ENCODE peak calls at places on chromosome 19, in eight cellular contexts. M, Z, J, T, D, F, Q and P are unnamed samples.

GRCh38 chr19:31444931-31445330 is 95.7 kb upstream of the TSHZ3 start:
- DNase-seq in M (no peak), Z (peak), J (peak), T (no peak), D (no peak), F (no peak), Q (no peak), P (peak)

GRCh38 chr19:50204811-50205675 is 1.6 kb downstream of the MYH14 start:
- DNase-seq in M (peak), Z (no peak), J (no peak), T (no peak), D (no peak), F (no peak), Q (no peak), P (no peak)

GRCh38 chr19:42254850-42255765 is at the start of gene ERF:
- DNase-seq in M (peak), Z (peak), J (peak), T (peak), D (peak), F (peak), Q (peak), P (peak)

GRCh38 chr19:3699071-3699740 is 1.1 kb downstream of the PIP5K1C start:
- DNase-seq in M (peak), Z (peak), J (peak), T (peak), D (peak), F (peak), Q (peak), P (peak)

GRCh38 chr19:13864223-13864512 is 12.8 kb upstream of the NANOS3 start:
- DNase-seq in M (no peak), Z (no peak), J (no peak), T (no peak), D (no peak), F (no peak), Q (no peak), P (no peak)

GRCh38 chr19:37309834-37310575 is 60.9 kb upstream of the ZNF527 start:
- DNase-seq in M (no peak), Z (no peak), J (no peak), T (no peak), D (no peak), F (peak), Q (peak), P (no peak)

GRCh38 chr19:5037936-5038335 is 69.0 kb downstream of the KDM4B start:
- DNase-seq in M (no peak), Z (no peak), J (no peak), T (no peak), D (no peak), F (no peak), Q (no peak), P (no peak)

GRCh38 chr19:31255174-31255862 is 93.9 kb downstream of the TSHZ3 start:
- DNase-seq in M (no peak), Z (no peak), J (no peak), T (no peak), D (no peak), F (no peak), Q (no peak), P (no peak)

GRCh38 chr19:5006201-5006600 is 37.3 kb downstream of the KDM4B start:
- DNase-seq in M (no peak), Z (peak), J (peak), T (peak), D (no peak), F (no peak), Q (no peak), P (peak)

GRCh38 chr19:39935262-39935661 is 828 bp upstream of the FCGBP start:
- DNase-seq in M (no peak), Z (no peak), J (no peak), T (no peak), D (no peak), F (no peak), Q (no peak), P (no peak)

GRCh38 chr19:50432221-50432626 is 468 bp upstream of the MYBPC2 start:
- DNase-seq in M (no peak), Z (peak), J (peak), T (no peak), D (no peak), F (peak), Q (no peak), P (peak)

GRCh38 chr19:40512473-40513344 is 45.9 kb downstream of the SPTBN4 start:
- DNase-seq in M (no peak), Z (peak), J (peak), T (peak), D (no peak), F (no peak), Q (no peak), P (no peak)

GRCh38 chr19:6476155-6476895 is 5.3 kb downstream of the DENND1C start:
- DNase-seq in M (peak), Z (peak), J (peak), T (peak), D (no peak), F (peak), Q (peak), P (peak)

GRCh38 chr19:29800086-29800825 is 11.5 kb upstream of the CCNE1 start:
- DNase-seq in M (no peak), Z (no peak), J (no peak), T (no peak), D (no peak), F (no peak), Q (no peak), P (no peak)

DNA sequence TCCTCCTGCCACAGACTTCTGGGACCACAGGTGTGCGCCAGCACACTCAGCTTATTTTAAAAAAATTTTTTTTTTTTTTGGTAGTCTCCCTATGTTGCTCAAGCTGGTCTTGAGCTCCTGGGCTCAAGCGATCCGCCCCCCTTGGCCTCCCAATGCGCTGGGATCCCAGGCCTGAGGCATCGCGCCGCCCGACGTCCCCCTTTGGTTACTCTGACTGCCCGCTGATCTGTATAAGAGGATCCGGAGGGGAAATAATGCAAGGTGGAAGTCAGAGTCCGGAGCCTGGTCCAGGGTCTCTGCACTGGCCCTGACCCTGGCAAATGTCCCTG is 486 bp upstream of the ZNF805 start:
- DNase-seq in M (no peak), Z (no peak), J (peak), T (no peak), D (no peak), F (no peak), Q (no peak), P (no peak)
- H3K4me3 ChIP-seq in M (peak), Z (peak), J (peak), T (peak), D (peak), F (peak), Q (peak), P (peak)

GRCh38 chr19:54041969-54042606 is 21.6 kb downstream of the VSTM1 start:
- DNase-seq in M (no peak), Z (no peak), J (no peak), T (no peak), D (no peak), F (no peak), Q (no peak), P (no peak)

GRCh38 chr19:54045771-54046170 is 17.9 kb downstream of the VSTM1 start:
- DNase-seq in M (no peak), Z (no peak), J (no peak), T (no peak), D (no peak), F (no peak), Q (no peak), P (no peak)

GRCh38 chr19:54047626-54048025 is 16.1 kb downstream of the VSTM1 start:
- DNase-seq in M (peak), Z (no peak), J (no peak), T (no peak), D (no peak), F (no peak), Q (no peak), P (peak)

GRCh38 chr19:54040003-54040402 is 23.7 kb downstream of the VSTM1 start:
- DNase-seq in M (no peak), Z (no peak), J (no peak), T (no peak), D (no peak), F (no peak), Q (no peak), P (no peak)

DNA sequence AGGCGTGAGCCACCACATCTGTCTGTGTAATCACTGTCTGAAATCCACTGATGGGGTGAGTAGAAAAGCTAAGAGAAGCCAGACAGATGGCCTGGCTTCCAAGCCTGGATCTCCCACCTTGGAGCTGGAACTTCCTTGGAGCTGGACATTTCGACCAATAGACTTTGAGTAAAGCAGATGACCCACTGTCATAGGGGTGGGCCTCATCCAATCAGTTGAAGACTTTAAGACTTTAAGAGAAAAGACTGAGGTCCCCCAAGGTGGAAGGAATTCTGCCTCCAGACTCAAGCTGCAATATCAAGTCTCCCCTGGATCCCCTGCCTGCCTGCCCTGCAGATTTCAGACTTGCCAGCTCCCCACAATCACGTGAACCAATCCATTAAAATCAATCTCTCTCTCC is 20.7 kb downstream of the VSTM1 start:
- DNase-seq in M (no peak), Z (no peak), J (no peak), T (no peak), D (no peak), F (no peak), Q (no peak), P (no peak)
- TF ChIP-seq CTCF in M (no peak), Z (no peak), J (no peak), T (no peak), D (no peak), F (no peak), Q (no peak), P (no peak)

GRCh38 chr19:48756686-48757085 is 1.4 kb downstream of the FGF21 start:
- DNase-seq in M (no peak), Z (no peak), J (no peak), T (no peak), D (no peak), F (no peak), Q (no peak), P (no peak)
- H3K4me3 ChIP-seq in M (no peak), Z (no peak), J (no peak), T (no peak), D (no peak), F (no peak), Q (no peak), P (no peak)

GRCh38 chr19:1135454-1135853 is 31.7 kb downstream of the GPX4 start:
- DNase-seq in M (no peak), Z (no peak), J (no peak), T (no peak), D (no peak), F (no peak), Q (no peak), P (no peak)

GRCh38 chr19:1132625-1133383 is 29.0 kb downstream of the GPX4 start:
- DNase-seq in M (no peak), Z (no peak), J (peak), T (no peak), D (no peak), F (peak), Q (no peak), P (peak)

GRCh38 chr19:1134431-1134830 is 30.6 kb downstream of the GPX4 start:
- DNase-seq in M (no peak), Z (peak), J (peak), T (no peak), D (no peak), F (no peak), Q (no peak), P (peak)

GRCh38 chr19:1131718-1132552 is 28.1 kb downstream of the GPX4 start:
- DNase-seq in M (peak), Z (peak), J (peak), T (peak), D (peak), F (peak), Q (peak), P (peak)

GRCh38 chr19:1133471-1133929 is 29.7 kb downstream of the GPX4 start:
- DNase-seq in M (peak), Z (no peak), J (no peak), T (no peak), D (no peak), F (peak), Q (peak), P (peak)
- TF ChIP-seq CTCF in M (no peak), Z (no peak), J (no peak), T (no peak), D (no peak), F (no peak), Q (no peak), P (no peak)

GRCh38 chr19:57633832-57634131 is 814 bp downstream of the ZNF211 start:
- DNase-seq in M (no peak), Z (no peak), J (no peak), T (no peak), D (no peak), F (no peak), Q (no peak), P (no peak)

GRCh38 chr19:57641715-57642234 is 8.8 kb downstream of the ZNF211 start:
- DNase-seq in M (no peak), Z (no peak), J (no peak), T (no peak), D (no peak), F (no peak), Q (no peak), P (no peak)

GRCh38 chr19:57632987-57633831 is at the start of gene ZNF211:
- DNase-seq in M (peak), Z (peak), J (peak), T (peak), D (peak), F (peak), Q (peak), P (peak)

GRCh38 chr19:57642396-57643046 is 9.6 kb downstream of the ZNF211 start:
- DNase-seq in M (no peak), Z (no peak), J (no peak), T (no peak), D (no peak), F (no peak), Q (no peak), P (no peak)

GRCh38 chr19:57637379-57637778 is 4.4 kb downstream of the ZNF211 start:
- DNase-seq in M (no peak), Z (no peak), J (no peak), T (no peak), D (no peak), F (no peak), Q (no peak), P (no peak)
- H3K4me3 ChIP-seq in M (no peak), Z (no peak), J (no peak), T (no peak), D (no peak), F (no peak), Q (no peak), P (no peak)

GRCh38 chr19:45035755-45036154 is 3.1 kb upstream of the CLASRP start:
- DNase-seq in M (no peak), Z (no peak), J (no peak), T (no peak), D (no peak), F (no peak), Q (no peak), P (no peak)

GRCh38 chr19:45041125-45041524 is 2.3 kb downstream of the CLASRP start:
- DNase-seq in M (no peak), Z (no peak), J (no peak), T (no peak), D (no peak), F (no peak), Q (no peak), P (no peak)

GRCh38 chr19:45040059-45040767 is 1.4 kb downstream of the CLASRP start:
- DNase-seq in M (peak), Z (no peak), J (no peak), T (no peak), D (no peak), F (no peak), Q (no peak), P (no peak)

GRCh38 chr19:45037393-45038169 is 1.3 kb upstream of the CLASRP start:
- DNase-seq in M (no peak), Z (no peak), J (no peak), T (no peak), D (no peak), F (no peak), Q (no peak), P (no peak)

GRCh38 chr19:45038931-45039893 is at the start of gene CLASRP:
- DNase-seq in M (peak), Z (peak), J (peak), T (peak), D (peak), F (peak), Q (peak), P (peak)
- TF ChIP-seq CTCF in M (no peak), Z (no peak), J (no peak), T (no peak), D (no peak), F (peak), Q (no peak), P (no peak)